ENCODE peak calls at places on chromosomes 6 and 20, in nine cellular contexts. H, I, Q, F, X, V, J, R and Z are unnamed samples. For H3K27me3, the result is how much of the 10 kb centered on the place peaks cover.

GRCh38 chr6:159828074-159828473 is 28.0 kb downstream of the PNLDC1 start:
- DNase-seq in V (no peak), J (no peak), H (no peak), Q (no peak), R (no peak), F (peak), I (no peak), X (no peak), Z (no peak)

GRCh38 chr6:6900566-6901204 is 207.1 kb upstream of the RREB1 start:
- DNase-seq in R (no peak), H (peak), F (no peak), I (no peak), X (no peak), V (no peak), J (peak), Q (no peak), Z (no peak)

GRCh38 chr6:112330877-112331260 is 16.3 kb upstream of the RFPL4B start:
- DNase-seq in H (no peak), I (no peak), F (no peak), V (no peak), R (no peak), X (no peak), J (no peak), Q (no peak), Z (no peak)

GRCh38 chr6:42451595-42452170 is at the start of gene TRERF1:
- DNase-seq in J (no peak), R (peak), X (peak), Q (peak), I (peak), V (peak), H (peak), F (peak), Z (no peak)

GRCh38 chr20:40607927-40608326 is 81.1 kb downstream of the MAFB start:
- DNase-seq in R (no peak), H (no peak), X (no peak), F (no peak), V (no peak), J (no peak), Q (no peak), I (no peak), Z (no peak)

GRCh38 chr6:141244366-141244765 is 888.4 kb upstream of the GJE1 start:
- DNase-seq in X (no peak), F (no peak), I (no peak), R (no peak), J (no peak), V (no peak), Q (no peak), H (no peak), Z (no peak)

GRCh38 chr6:143962644-143962929 is 45.5 kb downstream of the PLAGL1 start:
- DNase-seq in I (peak), J (no peak), Q (peak), R (peak), V (no peak), X (no peak), H (no peak), F (peak), Z (no peak)

GRCh38 chr6:51936941-51937340 is 150.5 kb downstream of the PKHD1 start:
- DNase-seq in F (no peak), I (no peak), X (no peak), H (no peak), R (no peak), Q (no peak), J (no peak), V (no peak), Z (no peak)

GRCh38 chr20:42074944-42075343 is 456.8 kb upstream of the CHD6 start:
- DNase-seq in F (no peak), X (no peak), H (no peak), I (no peak), R (no peak), V (no peak), J (no peak), Q (no peak), Z (no peak)
- H3K27ac ChIP-seq in F (no peak), X (no peak), H (no peak), I (no peak), R (no peak), V (no peak), J (no peak), Q (no peak), Z (no peak)

GRCh38 chr6:149991838-149992237 is 28.1 kb downstream of the ULBP1 start:
- DNase-seq in V (no peak), R (no peak), F (no peak), I (no peak), X (no peak), H (no peak), J (no peak), Q (no peak), Z (no peak)
- H3K27me3 ChIP-seq in V (under half), R (half or more), F (half or more), I (half or more), X (half or more), H (under half), J (half or more), Q (half or more), Z (under half)

DNA sequence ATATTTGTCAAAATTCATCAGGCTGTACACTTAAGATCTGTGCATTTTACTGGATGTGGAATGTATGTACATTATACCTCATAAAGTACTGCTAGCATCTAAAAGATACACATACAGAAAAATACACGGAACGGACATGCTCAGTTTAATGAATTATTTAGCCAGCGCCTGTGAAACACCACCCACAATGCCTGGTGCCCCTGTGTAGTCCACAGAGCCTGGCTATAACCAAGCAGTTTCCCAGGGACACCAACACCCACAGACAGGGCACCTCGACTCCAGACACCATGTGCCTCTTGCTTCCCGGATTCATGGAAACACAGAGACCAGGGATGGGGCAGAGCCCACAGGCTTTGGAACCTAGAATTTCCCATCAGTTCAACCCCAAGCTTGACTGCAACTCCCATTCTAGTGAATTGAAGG is 17.4 kb upstream of the ARMC12 start:
- DNase-seq in I (no peak), V (no peak), J (no peak), X (no peak), F (no peak), H (no peak), Q (no peak), R (no peak), Z (no peak)
- H3K27ac ChIP-seq in I (peak), V (no peak), J (peak), X (peak), F (peak), H (peak), Q (no peak), R (peak), Z (peak)

DNA sequence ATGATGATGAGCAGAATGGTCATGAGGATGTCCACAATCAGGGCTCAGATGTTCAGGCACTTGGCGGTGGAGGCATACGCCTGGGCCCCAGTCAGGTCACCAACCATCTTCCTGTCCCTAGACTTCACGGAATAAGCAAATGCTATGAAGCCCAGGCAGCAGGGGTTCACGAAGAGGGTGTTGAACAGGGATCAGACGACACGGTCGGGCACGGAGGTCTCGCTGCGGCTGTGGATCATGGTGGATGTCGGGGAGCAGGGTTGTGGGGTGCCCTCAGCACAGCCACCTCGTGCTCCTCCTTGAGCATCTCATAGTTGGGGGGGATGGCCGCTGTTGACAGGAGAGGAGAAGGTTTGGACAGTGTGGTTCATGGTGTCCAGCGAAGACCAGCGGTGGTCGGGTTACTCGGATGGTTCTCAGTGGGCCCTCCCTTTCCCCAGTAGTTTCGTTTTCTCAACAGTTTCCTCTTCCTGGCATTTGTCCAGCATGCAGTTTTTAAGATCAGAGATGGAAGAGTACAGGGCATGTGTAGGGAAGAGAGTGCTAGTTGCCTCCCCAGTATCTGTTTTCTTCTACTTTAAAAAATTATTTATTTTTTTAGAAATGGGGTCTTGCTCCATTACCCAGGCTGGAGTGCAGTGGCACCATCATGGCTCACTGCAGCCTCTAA is 20.3 kb upstream of the SPDEF start:
- DNase-seq in J (no peak), F (no peak), X (no peak), H (no peak), I (no peak), R (no peak), Q (peak), V (no peak), Z (no peak)
- H3K27me3 ChIP-seq in J (under half), F (under half), X (under half), H (under half), I (under half), R (under half), Q (under half), V (under half), Z (under half)